ENCODE peak calls at places on chromosomes 2 and 18, in six cellular contexts. H, Z, F, A, W and J are unnamed samples.

GRCh38 chr2:235669983-235670962 is 176.4 kb downstream of the AGAP1 start:
- DNase-seq in H (peak; percentile 36), Z (peak; percentile 81), F (no peak), A (peak; percentile 67), W (peak; percentile 75), J (peak; percentile 57)

GRCh38 chr18:59823611-59824195 is 76.1 kb upstream of the PMAIP1 start:
- DNase-seq in H (peak; percentile 78), Z (peak; percentile 80), F (no peak), A (peak; percentile 88), W (no peak), J (no peak)

GRCh38 chr2:172307800-172308199 is 119.6 kb upstream of the ITGA6 start:
- DNase-seq in H (peak; percentile 41), Z (no peak), F (no peak), A (no peak), W (no peak), J (no peak)

GRCh38 chr2:102620367-102620766 is 1.0 kb downstream of the SLC9A2 start:
- DNase-seq in H (no peak), Z (no peak), F (no peak), A (no peak), W (no peak), J (no peak)

GRCh38 chr18:79528846-79529245 is 133.1 kb downstream of the NFATC1 start:
- DNase-seq in H (peak; percentile 67), Z (peak; percentile 64), F (no peak), A (peak; percentile 76), W (peak; percentile 71), J (peak; percentile 61)

GRCh38 chr18:5874336-5874735 is 21.0 kb downstream of the TMEM200C start:
- DNase-seq in H (no peak), Z (no peak), F (no peak), A (no peak), W (no peak), J (no peak)

GRCh38 chr2:150100834-150101233 is 386.6 kb downstream of the RND3 start:
- DNase-seq in H (no peak), Z (no peak), F (no peak), A (no peak), W (no peak), J (no peak)

GRCh38 chr2:234410526-234410925 is 86.4 kb downstream of the ARL4C start:
- DNase-seq in H (no peak), Z (no peak), F (no peak), A (no peak), W (no peak), J (no peak)

GRCh38 chr2:167935803-167936110 is 311.6 kb downstream of the STK39 start:
- DNase-seq in H (no peak), Z (no peak), F (no peak), A (no peak), W (no peak), J (no peak)

GRCh38 chr18:72342933-72343332 is 201.2 kb downstream of the CBLN2 start:
- DNase-seq in H (no peak), Z (no peak), F (no peak), A (no peak), W (no peak), J (no peak)

GRCh38 chr18:48488388-48488850 is 50.4 kb upstream of the CTIF start:
- DNase-seq in H (peak; percentile 87), Z (peak; percentile 93), F (no peak), A (no peak), W (peak; percentile 84), J (no peak)

GRCh38 chr2:467543-467891 is 179.6 kb upstream of the ALKAL2 start:
- DNase-seq in H (no peak), Z (no peak), F (no peak), A (no peak), W (no peak), J (no peak)

GRCh38 chr2:86023366-86023712 is 82.3 kb downstream of the POLR1A start:
- DNase-seq in H (no peak), Z (no peak), F (no peak), A (no peak), W (no peak), J (no peak)

GRCh38 chr2:32752952-32753351 is 125.1 kb downstream of the TTC27 start:
- DNase-seq in H (no peak), Z (no peak), F (no peak), A (no peak), W (no peak), J (no peak)

GRCh38 chr2:71347517-71347916 is 15.9 kb downstream of the ZNF638 start:
- DNase-seq in H (no peak), Z (peak; percentile 23), F (no peak), A (no peak), W (no peak), J (no peak)

GRCh38 chr2:21822505-21822904 is 698.7 kb downstream of the TDRD15 start:
- DNase-seq in H (no peak), Z (no peak), F (no peak), A (peak; percentile 26), W (no peak), J (no peak)

GRCh38 chr2:157302492-157303099 is 23.0 kb downstream of the ERMN start:
- DNase-seq in H (peak; percentile 28), Z (peak; percentile 44), F (no peak), A (peak; percentile 28), W (no peak), J (no peak)

GRCh38 chr2:173659522-173659921 is 304.9 kb downstream of the CDCA7 start:
- DNase-seq in H (no peak), Z (no peak), F (no peak), A (no peak), W (no peak), J (no peak)

GRCh38 chr2:27705851-27706622 is 42.3 kb downstream of the SLC4A1AP start:
- DNase-seq in H (peak; percentile 90), Z (peak; percentile 99), F (no peak), A (peak; percentile 39), W (peak; percentile 86), J (no peak)

DNA sequence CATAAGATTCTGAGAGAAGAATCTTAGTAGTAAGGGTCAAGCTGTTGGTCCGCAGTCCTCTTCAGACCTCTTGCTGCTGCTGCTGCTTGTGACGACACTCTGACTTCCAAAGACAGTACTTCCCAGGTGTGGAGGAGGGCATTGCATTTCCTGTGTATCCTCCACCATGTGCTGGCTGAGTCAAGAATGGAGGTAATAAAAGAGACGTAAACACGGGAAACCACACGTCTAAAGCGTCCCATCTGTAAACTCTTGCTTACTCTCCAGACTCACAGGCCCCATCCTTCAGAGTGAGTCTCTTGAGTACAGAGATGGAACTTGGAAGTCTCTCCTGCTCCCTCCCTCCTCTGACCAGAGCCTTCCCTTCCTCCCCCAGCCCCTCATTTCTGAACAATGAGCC is 25.6 kb downstream of the KLHL29 start:
- DNase-seq in H (no peak), Z (peak; percentile 59), F (no peak), A (peak; percentile 2), W (no peak), J (no peak)
- H3K27ac ChIP-seq in H (no peak overlapping the region), Z (no peak overlapping the region), F (no peak overlapping the region), A (no peak overlapping the region), W (no peak overlapping the region), J (no peak overlapping the region)

GRCh38 chr2:205924676-205925075 is 161.3 kb downstream of the INO80D start:
- DNase-seq in H (no peak), Z (no peak), F (no peak), A (no peak), W (no peak), J (no peak)

GRCh38 chr2:205931388-205931787 is 154.6 kb downstream of the INO80D start:
- DNase-seq in H (no peak), Z (no peak), F (no peak), A (no peak), W (no peak), J (no peak)

GRCh38 chr2:205929445-205930027 is 156.4 kb downstream of the INO80D start:
- DNase-seq in H (peak; percentile 75), Z (no peak), F (no peak), A (no peak), W (no peak), J (no peak)

GRCh38 chr2:205930209-205930608 is 155.8 kb downstream of the INO80D start:
- DNase-seq in H (no peak), Z (peak; percentile 55), F (no peak), A (peak; percentile 72), W (no peak), J (no peak)

GRCh38 chr2:205925373-205926337 is 160.3 kb downstream of the INO80D start:
- DNase-seq in H (peak; percentile 80), Z (peak; percentile 51), F (peak; percentile 7), A (peak; percentile 80), W (peak; percentile 91), J (peak; percentile 57)
- H3K4me3 ChIP-seq in H (no peak overlapping the region), Z (peak overlapping the region; percentile 12), F (no peak overlapping the region), A (peak overlapping the region; percentile 28), W (peak overlapping the region; percentile 4), J (peak overlapping the region; percentile 23)

GRCh38 chr18:46407471-46408166 is 249.4 kb downstream of the LOXHD1 start:
- DNase-seq in H (no peak), Z (peak; percentile 49), F (no peak), A (no peak), W (peak; percentile 7), J (no peak)

GRCh38 chr18:46402945-46403344 is 254.1 kb downstream of the LOXHD1 start:
- DNase-seq in H (no peak), Z (no peak), F (no peak), A (no peak), W (no peak), J (no peak)

GRCh38 chr18:46408334-46408987 is 248.6 kb downstream of the LOXHD1 start:
- DNase-seq in H (no peak), Z (no peak), F (no peak), A (peak; percentile 66), W (peak; percentile 12), J (no peak)

GRCh38 chr18:46405832-46406538 is 251.0 kb downstream of the LOXHD1 start:
- DNase-seq in H (no peak), Z (no peak), F (no peak), A (no peak), W (peak; percentile 42), J (no peak)

DNA sequence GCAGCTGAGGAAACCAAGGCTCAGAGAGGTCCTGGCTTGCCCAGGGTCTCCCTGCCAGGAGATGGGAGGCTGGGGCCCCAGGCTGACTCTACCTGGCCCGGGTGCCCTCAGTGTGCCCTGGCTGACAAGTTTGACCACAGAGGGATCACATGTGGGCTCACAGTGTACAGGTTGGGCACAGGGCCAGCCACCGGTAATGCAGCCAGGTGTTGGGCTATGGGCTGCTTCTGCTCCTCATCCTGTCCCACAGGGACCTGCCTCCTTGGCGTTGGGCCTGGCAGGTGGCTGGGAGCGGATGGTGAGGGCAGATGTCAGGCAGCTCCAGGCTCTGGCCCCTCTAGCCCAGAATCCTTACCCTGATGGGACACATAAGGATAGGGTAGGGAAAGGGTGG is 250.5 kb downstream of the LOXHD1 start:
- DNase-seq in H (no peak), Z (no peak), F (no peak), A (no peak), W (peak; percentile 73), J (no peak)
- H3K27ac ChIP-seq in H (no peak overlapping the region), Z (no peak overlapping the region), F (no peak overlapping the region), A (no peak overlapping the region), W (no peak overlapping the region), J (no peak overlapping the region)

GRCh38 chr2:201353116-201353515 is 4.0 kb downstream of the FLACC1 start:
- DNase-seq in H (no peak), Z (peak; percentile 71), F (no peak), A (no peak), W (no peak), J (no peak)

GRCh38 chr2:201358684-201359083 is 1.5 kb upstream of the FLACC1 start:
- DNase-seq in H (no peak), Z (peak; percentile 92), F (no peak), A (no peak), W (no peak), J (no peak)

GRCh38 chr2:201360256-201360655 is 3.1 kb upstream of the FLACC1 start:
- DNase-seq in H (no peak), Z (no peak), F (no peak), A (no peak), W (no peak), J (no peak)

GRCh38 chr2:201361078-201361477 is 3.9 kb upstream of the FLACC1 start:
- DNase-seq in H (no peak), Z (no peak), F (no peak), A (no peak), W (no peak), J (no peak)

GRCh38 chr2:201357216-201357615 is at the start of gene FLACC1:
- DNase-seq in H (peak; percentile 50), Z (peak; percentile 82), F (no peak), A (no peak), W (no peak), J (no peak)
- H3K4me3 ChIP-seq in H (no peak within 1 kb of the TSS), Z (no peak within 1 kb of the TSS), F (no peak within 1 kb of the TSS), A (no peak within 1 kb of the TSS), W (no peak within 1 kb of the TSS), J (no peak within 1 kb of the TSS)